ENCODE peak calls at places on chromosomes 4 and X, in seven cellular contexts. C is activated T-cell treated with anti-CD3 and anti-CD28 coated beads for 48 hours; R is stimulated activated CD4-positive, alpha-beta T cell treated with anti-CD3 and anti-CD28 coated beads, TNF-alpha, amount 100 ng/mL, for 1 hour; P is putamen; T is GM18507; K is substantia nigra; O is A549. Y is an unnamed sample.

GRCh38 chr4:47372561-47372960 is 90.9 kb downstream of the COMMD8 start:
- DNase-seq in K (no peak), O (no peak), T (no peak), P (no peak), R (no peak), C (no peak), Y (no peak)

GRCh38 chr4:23891064-23891421 is 1.2 kb upstream of the PPARGC1A start:
- DNase-seq in O (no peak), K (no peak), C (no peak), P (no peak), R (no peak), T (no peak), Y (no peak)

GRCh38 chr4:52911684-52912294 is 49.7 kb downstream of the RASL11B start:
- DNase-seq in C (peak), P (peak), T (peak), K (peak), O (peak), R (no peak), Y (peak)

GRCh38 chr4:10243856-10244255 is 127.3 kb upstream of the WDR1 start:
- DNase-seq in T (no peak), O (no peak), C (no peak), K (no peak), P (no peak), R (no peak), Y (no peak)

GRCh38 chr4:124135409-124135813 is 577.1 kb downstream of the ANKRD50 start:
- DNase-seq in P (no peak), C (no peak), T (no peak), R (no peak), K (no peak), O (no peak), Y (peak)

GRCh38 chrX:15146515-15146914 is 123.4 kb downstream of the ASB9 start:
- DNase-seq in O (peak), T (no peak), R (no peak), P (no peak), C (no peak), K (no peak), Y (peak)

GRCh38 chrX:115561605-115562491 is 874 bp downstream of the PLS3 start:
- DNase-seq in P (peak), C (no peak), T (no peak), R (no peak), O (peak), K (peak), Y (peak)

GRCh38 chr4:107721436-107722090 is 1.5 kb upstream of the PAPSS1 start:
- DNase-seq in K (no peak), R (no peak), O (no peak), C (peak), T (no peak), P (no peak), Y (no peak)

GRCh38 chrX:153469811-153470410 is 465 bp downstream of the HAUS7 start:
- DNase-seq in O (no peak), R (no peak), P (no peak), C (peak), T (no peak), K (no peak), Y (peak)

GRCh38 chr4:57043304-57044251 is 64.9 kb downstream of the POLR2B start:
- DNase-seq in K (no peak), R (no peak), T (no peak), O (no peak), P (no peak), C (no peak), Y (peak)

GRCh38 chrX:103461156-103461555 is 58.1 kb downstream of the RAB40A start:
- DNase-seq in K (no peak), R (no peak), O (no peak), P (no peak), T (no peak), C (no peak), Y (peak)

GRCh38 chrX:133544105-133544504 is 128.8 kb upstream of the GPC4 start:
- DNase-seq in O (peak), K (no peak), T (no peak), P (no peak), R (no peak), C (no peak), Y (peak)

GRCh38 chrX:123336666-123337065 is 152.6 kb downstream of the GRIA3 start:
- DNase-seq in T (no peak), O (no peak), C (no peak), P (no peak), R (no peak), K (no peak), Y (peak)

GRCh38 chrX:30880058-30880457 is 9.0 kb downstream of the TAB3 start:
- DNase-seq in K (no peak), R (no peak), O (no peak), C (no peak), P (no peak), T (no peak), Y (no peak)

GRCh38 chr4:31328921-31329320 is 608.8 kb downstream of the PCDH7 start:
- DNase-seq in R (no peak), P (no peak), K (no peak), T (no peak), C (no peak), O (no peak), Y (no peak)

GRCh38 chr4:153611679-153612078 is 72.4 kb upstream of the TLR2 start:
- DNase-seq in R (no peak), C (no peak), T (no peak), K (no peak), O (no peak), P (no peak), Y (peak)

GRCh38 chr4:185112104-185112503 is 31.0 kb upstream of the SLC25A4 start:
- DNase-seq in K (no peak), C (no peak), R (no peak), O (peak), T (no peak), P (no peak), Y (peak)

GRCh38 chrX:15758140-15758539 is 20.1 kb downstream of the CA5B start:
- DNase-seq in K (no peak), P (no peak), C (no peak), O (no peak), T (no peak), R (no peak), Y (no peak)

GRCh38 chrX:73916931-73917657 is 354.1 kb downstream of the CHIC1 start:
- DNase-seq in C (no peak), T (no peak), R (no peak), P (no peak), K (no peak), O (peak), Y (peak)

GRCh38 chr4:104901438-104901837 is 245.2 kb upstream of the TET2 start:
- DNase-seq in K (peak), P (peak), O (no peak), T (no peak), R (no peak), C (no peak), Y (no peak)

GRCh38 chrX:132412208-132412607 is 76.6 kb downstream of the MBNL3 start:
- DNase-seq in T (no peak), O (no peak), R (no peak), P (no peak), C (no peak), K (no peak), Y (no peak)

GRCh38 chr4:3374011-3374645 is 67.6 kb upstream of the HGFAC start:
- DNase-seq in K (no peak), R (no peak), T (no peak), O (no peak), P (no peak), C (no peak), Y (no peak)

GRCh38 chr4:168864831-168865541 is 145.1 kb downstream of the CBR4 start:
- DNase-seq in C (no peak), R (no peak), K (no peak), O (no peak), T (no peak), P (no peak), Y (peak)

GRCh38 chrX:115399306-115399705 is 109.8 kb downstream of the LUZP4 start:
- DNase-seq in T (no peak), P (no peak), O (no peak), C (no peak), K (no peak), R (no peak), Y (no peak)

GRCh38 chrX:118392726-118393125 is 46.8 kb downstream of the WDR44 start:
- DNase-seq in C (no peak), T (no peak), O (no peak), R (no peak), P (no peak), K (no peak), Y (peak)

GRCh38 chr4:81069706-81070331 is 39.3 kb downstream of the BMP3 start:
- DNase-seq in T (peak), R (peak), O (peak), K (peak), P (peak), C (peak), Y (peak)

GRCh38 chrX:69024931-69025330 is 140.3 kb downstream of the PJA1 start:
- DNase-seq in K (no peak), T (no peak), P (no peak), O (no peak), C (no peak), R (no peak), Y (peak)

GRCh38 chr4:163988391-163988790 is 493.9 kb downstream of the TMA16 start:
- DNase-seq in K (no peak), T (no peak), R (no peak), P (no peak), C (no peak), O (no peak), Y (no peak)

Y was measured in GM23248.